ENCODE peak calls at places on chromosomes 3 and 15, in four cellular contexts. One of them, this sample, is unnamed.

GRCh38 chr15:35281515-35281914 is 196.4 kb upstream of the NANOGP8 start:
- DNase-seq in GDM1: no peak
- DNase-seq in NCI-H2171: no peak
- DNase-seq in HL-60: no peak
- DNase-seq in this sample: no peak

GRCh38 chr3:172100482-172100881 is 61.1 kb downstream of the FNDC3B start:
- DNase-seq in GDM1: no peak
- DNase-seq in NCI-H2171: no peak
- DNase-seq in HL-60: no peak
- DNase-seq in this sample: no peak

GRCh38 chr3:109224333-109224732 is 87.8 kb downstream of the C3orf85 start:
- DNase-seq in GDM1: no peak
- DNase-seq in NCI-H2171: no peak
- DNase-seq in HL-60: peak; percentile 3
- DNase-seq in this sample: peak; percentile 7

GRCh38 chr3:8561365-8561764 is 59.7 kb downstream of the LMCD1 start:
- DNase-seq in GDM1: no peak
- DNase-seq in NCI-H2171: no peak
- DNase-seq in HL-60: no peak
- DNase-seq in this sample: no peak

GRCh38 chr3:51968883-51969674 is 1.8 kb upstream of the PCBP4 start:
- DNase-seq in GDM1: no peak
- DNase-seq in NCI-H2171: no peak
- DNase-seq in HL-60: no peak
- DNase-seq in this sample: no peak

GRCh38 chr3:48410205-48411040 is 19.5 kb downstream of the PLXNB1 start:
- DNase-seq in GDM1: no peak
- DNase-seq in NCI-H2171: no peak
- DNase-seq in HL-60: no peak
- DNase-seq in this sample: no peak

GRCh38 chr15:83011271-83012037 is at the start of gene C15orf40:
- DNase-seq in GDM1: peak; percentile 85
- DNase-seq in NCI-H2171: peak; percentile 80
- DNase-seq in HL-60: peak; percentile 88
- DNase-seq in this sample: peak; percentile 60

GRCh38 chr15:90451215-90451850 is 63.3 kb downstream of the IQGAP1 start:
- DNase-seq in GDM1: no peak
- DNase-seq in NCI-H2171: peak; percentile 67
- DNase-seq in HL-60: no peak
- DNase-seq in this sample: no peak

GRCh38 chr3:197541756-197542539 is 13.8 kb downstream of the BDH1 start:
- DNase-seq in GDM1: no peak
- DNase-seq in NCI-H2171: peak; percentile 19
- DNase-seq in HL-60: no peak
- DNase-seq in this sample: no peak

GRCh38 chr15:100211855-100212850 is 129.6 kb downstream of the ADAMTS17 start:
- DNase-seq in GDM1: no peak
- DNase-seq in NCI-H2171: no peak
- DNase-seq in HL-60: no peak
- DNase-seq in this sample: no peak

GRCh38 chr3:172051957-172052354 is 12.6 kb downstream of the FNDC3B start:
- DNase-seq in GDM1: no peak
- DNase-seq in NCI-H2171: no peak
- DNase-seq in HL-60: no peak
- DNase-seq in this sample: no peak